ENCODE peak calls at places on chromosomes 13 and 19, in six cellular contexts. Q is PC-3, T is neural progenitor cell, G is mammary epithelial cell, D is IMR-90, H is fibroblast of lung. Z is an unnamed sample.
A peak's percentile ranks its signal among the peaks of the same experiment; 100 is the strongest.

GRCh38 chr13:101307181-101307701 is 109.1 kb downstream of the NALCN start:
- DNase-seq in G (no peak), H (peak; percentile 100), Q (no peak), D (peak; percentile 90), T (no peak), Z (no peak)

GRCh38 chr13:46866150-46866549 is 30.7 kb downstream of the HTR2A start:
- DNase-seq in Q (peak; percentile 48), H (peak; percentile 21), D (peak; percentile 63), G (peak; percentile 57), T (peak; percentile 4), Z (no peak)

GRCh38 chr19:20964798-20965197 is 41.7 kb downstream of the ZNF85 start:
- DNase-seq in G (no peak), Q (no peak), H (no peak), T (no peak), D (no peak), Z (no peak)

GRCh38 chr19:10701955-10702307 is 692 bp downstream of the QTRT1 start:
- DNase-seq in G (no peak), Q (peak; percentile 32), T (peak; percentile 83), H (no peak), D (no peak), Z (peak; percentile 13)

GRCh38 chr13:80116107-80116506 is 224.8 kb downstream of the SPRY2 start:
- DNase-seq in D (peak; percentile 88), T (no peak), H (peak; percentile 86), Q (peak; percentile 45), G (peak; percentile 32), Z (peak; percentile 10)

GRCh38 chr19:1128111-1128510 is 24.3 kb downstream of the GPX4 start:
- DNase-seq in G (no peak), H (no peak), Q (no peak), T (no peak), D (no peak), Z (no peak)

GRCh38 chr19:14475251-14476073 is at the start of gene PTGER1:
- DNase-seq in T (peak; percentile 69), G (peak; percentile 31), D (peak; percentile 35), H (peak; percentile 25), Q (peak; percentile 68), Z (no peak)

GRCh38 chr13:28611654-28612131 is 47.2 kb upstream of the POMP start:
- DNase-seq in T (no peak), Q (no peak), D (peak; percentile 44), H (peak; percentile 3), G (no peak), Z (peak; percentile 23)

GRCh38 chr13:40983725-40984669 is 35.1 kb downstream of the ELF1 start:
- DNase-seq in T (no peak), G (no peak), H (no peak), Q (no peak), D (no peak), Z (peak; percentile 58)

GRCh38 chr19:4566402-4567051 is 7.0 kb upstream of the SEMA6B start:
- DNase-seq in H (no peak), T (no peak), Q (no peak), D (no peak), G (no peak), Z (no peak)

GRCh38 chr19:23309926-23310325 is 59.7 kb upstream of the ZNF724 start:
- DNase-seq in G (peak; percentile 57), H (no peak), D (no peak), T (no peak), Q (no peak), Z (no peak)
- H2AFZ ChIP-seq in G (no peak overlapping the region), H (no peak overlapping the region), D (no peak overlapping the region), T (no peak overlapping the region), Q (no peak overlapping the region), Z (no peak overlapping the region)

GRCh38 chr13:32047088-32047487 is 15.5 kb downstream of the FRY start:
- DNase-seq in G (no peak), H (no peak), T (no peak), Q (no peak), D (no peak), Z (no peak)
- H3K9ac ChIP-seq in G (no peak overlapping the region), H (no peak overlapping the region), T (no peak overlapping the region), Q (no peak overlapping the region), D (no peak overlapping the region), Z (no peak overlapping the region)

GRCh38 chr19:54158812-54159351 is 639 bp downstream of the LENG1 start:
- DNase-seq in T (peak; percentile 27), H (no peak), Q (peak; percentile 36), G (peak; percentile 31), D (peak; percentile 12), Z (no peak)
- H2AFZ ChIP-seq in T (peak overlapping the region; percentile 59), H (peak overlapping the region; percentile 92), Q (peak overlapping the region; percentile 70), G (peak overlapping the region; percentile 83), D (peak overlapping the region; percentile 99), Z (peak overlapping the region; percentile 65)

DNA sequence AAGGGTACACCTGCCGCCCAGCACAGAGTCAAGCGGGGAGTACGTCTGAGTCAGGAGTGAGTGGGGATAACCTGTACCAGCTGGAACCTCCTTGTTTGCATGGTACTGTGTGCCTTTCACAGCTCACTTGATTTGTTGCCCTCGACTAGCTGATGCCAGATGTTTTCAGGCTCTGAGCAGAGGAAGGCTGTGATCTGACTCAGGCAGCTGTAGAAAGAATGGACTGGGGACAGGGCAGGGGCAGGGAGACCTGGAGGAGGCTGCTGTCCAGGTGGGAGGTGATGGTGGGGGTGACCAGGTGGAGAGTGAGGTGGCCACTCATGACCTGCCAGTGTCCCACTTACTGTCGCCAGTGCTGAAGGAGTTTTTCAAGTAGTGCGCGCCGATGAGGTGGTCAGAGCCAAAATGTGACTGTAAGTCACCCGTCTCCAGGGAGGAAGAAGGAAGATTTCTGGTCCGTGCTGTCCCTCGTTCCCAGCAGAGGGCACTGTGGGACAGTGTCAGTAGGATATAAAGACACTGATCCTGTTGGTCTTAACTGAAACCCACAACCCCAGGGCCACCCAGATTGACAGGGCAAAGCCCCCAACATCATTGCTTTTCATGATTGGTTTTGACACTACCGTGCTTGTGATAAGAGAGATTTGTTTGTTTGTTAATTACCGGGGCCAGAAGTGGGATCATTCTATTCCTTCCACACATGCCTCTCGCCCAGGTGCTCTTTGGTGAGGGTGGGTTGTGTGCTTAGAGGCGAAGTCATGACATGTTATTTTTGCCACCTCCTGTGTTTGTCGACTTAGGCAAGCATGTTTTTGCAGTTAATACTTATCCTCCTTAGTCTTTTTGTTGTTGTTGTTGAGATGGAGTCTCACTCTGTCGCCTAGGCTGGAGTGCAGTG is 128.4 kb downstream of the DPF1 start:
- DNase-seq in H (peak; percentile 54), T (peak; percentile 89), Q (peak; percentile 68), D (peak; percentile 71), G (peak; percentile 44), Z (peak; percentile 70)
- H3K9ac ChIP-seq in H (no peak overlapping the region), T (no peak overlapping the region), Q (no peak overlapping the region), D (no peak overlapping the region), G (no peak overlapping the region), Z (no peak overlapping the region)

DNA sequence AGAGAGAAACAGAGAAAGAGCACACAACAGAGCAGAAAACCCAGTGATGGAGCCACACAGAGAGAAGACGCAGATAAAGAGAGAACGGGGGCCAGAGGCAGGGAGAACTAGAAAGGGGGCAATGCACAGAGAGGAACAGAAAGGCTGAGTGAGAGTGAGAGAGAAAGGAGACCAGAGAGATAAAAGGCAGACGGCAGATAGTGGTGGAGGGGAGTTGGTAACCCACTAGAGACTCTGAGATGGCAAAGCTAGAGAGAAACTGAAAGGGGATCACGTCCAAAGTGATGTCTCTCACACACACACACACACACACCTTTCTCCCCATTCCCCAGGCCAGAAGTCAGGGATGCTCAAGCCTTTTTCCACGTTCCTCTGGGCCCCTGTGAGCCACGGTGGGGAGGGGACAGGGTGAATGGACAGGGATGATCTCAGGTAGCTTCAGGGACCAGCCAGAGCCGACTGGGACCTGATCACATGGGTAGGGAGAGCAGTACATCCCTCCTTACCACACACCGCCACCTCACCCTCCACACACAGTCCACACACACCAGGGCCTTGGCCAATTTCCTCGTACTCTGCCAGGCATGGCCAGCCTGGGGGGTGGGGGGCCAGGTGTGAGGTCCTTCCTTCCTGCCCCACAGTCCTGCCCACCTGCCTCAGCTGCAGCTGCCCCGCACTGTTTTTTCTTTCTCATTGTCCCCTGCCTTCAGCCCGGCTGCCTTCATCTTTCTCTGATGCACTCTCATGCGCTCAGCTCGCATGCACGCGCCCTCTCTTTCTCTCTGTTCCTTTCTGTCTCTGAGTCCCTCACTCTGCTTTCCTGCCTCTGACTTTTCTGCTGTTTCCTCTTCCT is 22.5 kb upstream of the POU2F2 start:
- DNase-seq in H (no peak), D (no peak), G (no peak), T (no peak), Q (no peak), Z (no peak)
- H2AFZ ChIP-seq in H (no peak overlapping the region), D (peak overlapping the region; percentile 18), G (no peak overlapping the region), T (no peak overlapping the region), Q (no peak overlapping the region), Z (no peak overlapping the region)

GRCh38 chr13:50425772-50426171 is 410.5 kb downstream of the KCNRG start:
- DNase-seq in G (no peak), H (no peak), D (no peak), Q (no peak), T (no peak), Z (no peak)
- H3K9ac ChIP-seq in G (no peak overlapping the region), H (no peak overlapping the region), D (no peak overlapping the region), Q (no peak overlapping the region), T (no peak overlapping the region), Z (no peak overlapping the region)